ENCODE peak calls at places on chromosome 21, in seven cellular contexts. A is NCI-H526; Y is stimulated activated naive CD8-positive, alpha-beta T cell treated with anti-CD3 and anti-CD28 coated beads, Interleukin-15, Interleukin-2, amounts not matched to agents 100 U/mL and 50 U/mL, for 24 hours; U is ureter; Q is cardiac muscle cell; N is H54; Z is HFF-Myc. D is an unnamed sample.

GRCh38 chr21:15001113-15001512 is 63.7 kb downstream of the NRIP1 start:
- DNase-seq in A (no peak), Y (no peak), U (no peak), Q (no peak), N (no peak), Z (no peak), D (no peak)

GRCh38 chr21:17921579-17922530 is 102.7 kb upstream of the C21orf91 start:
- DNase-seq in A (no peak), Y (no peak), U (no peak), Q (no peak), N (no peak), Z (peak), D (no peak)

GRCh38 chr21:28152729-28153128 is 839.9 kb downstream of the LTN1 start:
- DNase-seq in A (no peak), Y (no peak), U (no peak), Q (no peak), N (no peak), Z (no peak), D (no peak)

GRCh38 chr21:36169465-36170128 is 13.0 kb downstream of the DOP1B start:
- DNase-seq in A (no peak), Y (no peak), U (no peak), Q (no peak), N (no peak), Z (no peak), D (no peak)

GRCh38 chr21:34017127-34017961 is 56.0 kb upstream of the MRPS6 start:
- DNase-seq in A (no peak), Y (no peak), U (no peak), Q (no peak), N (no peak), Z (no peak), D (no peak)

GRCh38 chr21:46149205-46149901 is 6.0 kb downstream of the FTCD start:
- DNase-seq in A (no peak), Y (no peak), U (no peak), Q (no peak), N (no peak), Z (no peak), D (no peak)

GRCh38 chr21:32087452-32087851 is 191.4 kb downstream of the MIS18A start:
- DNase-seq in A (no peak), Y (no peak), U (no peak), Q (no peak), N (no peak), Z (no peak), D (no peak)

GRCh38 chr21:42616366-42617340 is 36.8 kb upstream of the PDE9A start:
- DNase-seq in A (no peak), Y (no peak), U (no peak), Q (no peak), N (no peak), Z (no peak), D (no peak)

GRCh38 chr21:15549671-15550070 is 180.1 kb upstream of the USP25 start:
- DNase-seq in A (no peak), Y (no peak), U (no peak), Q (no peak), N (no peak), Z (no peak), D (no peak)

GRCh38 chr21:41369105-41369914 is 7.5 kb downstream of the MX2 start:
- DNase-seq in A (peak), Y (peak), U (peak), Q (peak), N (no peak), Z (no peak), D (no peak)

GRCh38 chr21:43817157-43818086 is 28.0 kb downstream of the RRP1 start:
- DNase-seq in A (no peak), Y (no peak), U (no peak), Q (no peak), N (no peak), Z (no peak), D (no peak)

GRCh38 chr21:43799301-43799840 is 10.0 kb downstream of the RRP1 start:
- DNase-seq in A (no peak), Y (no peak), U (no peak), Q (no peak), N (no peak), Z (no peak), D (no peak)

GRCh38 chr21:44723177-44724131 is 12.1 kb upstream of the TSPEAR start:
- DNase-seq in A (peak), Y (peak), U (no peak), Q (no peak), N (no peak), Z (no peak), D (no peak)

GRCh38 chr21:38039369-38039768 is 123.1 kb upstream of the KCNJ6 start:
- DNase-seq in A (peak), Y (no peak), U (no peak), Q (no peak), N (no peak), Z (no peak), D (no peak)

GRCh38 chr21:41972511-41973205 is 18.8 kb upstream of the C2CD2 start:
- DNase-seq in A (no peak), Y (no peak), U (peak), Q (no peak), N (no peak), Z (no peak), D (no peak)

GRCh38 chr21:42176864-42177263 is 42.1 kb upstream of the ABCG1 start:
- DNase-seq in A (no peak), Y (no peak), U (no peak), Q (no peak), N (no peak), Z (no peak), D (no peak)

GRCh38 chr21:38758815-38759214 is 46.9 kb upstream of the ETS2 start:
- DNase-seq in A (peak), Y (no peak), U (no peak), Q (no peak), N (no peak), Z (no peak), D (no peak)

GRCh38 chr21:38712076-38712475 is 93.7 kb upstream of the ETS2 start:
- DNase-seq in A (peak), Y (no peak), U (no peak), Q (peak), N (peak), Z (peak), D (peak)

GRCh38 chr21:38787461-38788274 is 18.1 kb upstream of the ETS2 start:
- DNase-seq in A (peak), Y (no peak), U (peak), Q (no peak), N (peak), Z (peak), D (no peak)

GRCh38 chr21:31903896-31904295 is 31.1 kb downstream of the HUNK start:
- DNase-seq in A (no peak), Y (no peak), U (no peak), Q (no peak), N (no peak), Z (no peak), D (no peak)

GRCh38 chr21:18743523-18743922 is 339.9 kb upstream of the TMPRSS15 start:
- DNase-seq in A (no peak), Y (no peak), U (no peak), Q (no peak), N (no peak), Z (no peak), D (no peak)

GRCh38 chr21:38696617-38697016 is 109.1 kb upstream of the ETS2 start:
- DNase-seq in A (no peak), Y (no peak), U (no peak), Q (no peak), N (no peak), Z (no peak), D (no peak)

GRCh38 chr21:35006248-35006647 is 42.9 kb downstream of the RUNX1 start:
- DNase-seq in A (no peak), Y (no peak), U (no peak), Q (no peak), N (no peak), Z (no peak), D (no peak)

GRCh38 chr21:16468191-16468590 is 738.4 kb downstream of the USP25 start:
- DNase-seq in A (no peak), Y (no peak), U (no peak), Q (no peak), N (no peak), Z (no peak), D (no peak)

GRCh38 chr21:45364464-45365185 is 40.3 kb upstream of the COL18A1 start:
- DNase-seq in A (no peak), Y (no peak), U (no peak), Q (no peak), N (peak), Z (no peak), D (no peak)

GRCh38 chr21:34836103-34836932 is 167.5 kb downstream of the CLIC6 start:
- DNase-seq in A (no peak), Y (peak), U (peak), Q (no peak), N (peak), Z (peak), D (peak)

GRCh38 chr21:25732091-25732760 is 2.5 kb downstream of the ATP5PF start:
- DNase-seq in A (no peak), Y (no peak), U (no peak), Q (no peak), N (no peak), Z (no peak), D (no peak)

GRCh38 chr21:46155514-46156377 is at the start of gene FTCD:
- DNase-seq in A (no peak), Y (peak), U (peak), Q (no peak), N (no peak), Z (no peak), D (no peak)

GRCh38 chr21:42237577-42237976 is 18.6 kb downstream of the ABCG1 start:
- DNase-seq in A (no peak), Y (peak), U (no peak), Q (no peak), N (no peak), Z (no peak), D (no peak)

GRCh38 chr21:16013570-16013969 is 283.8 kb downstream of the USP25 start:
- DNase-seq in A (no peak), Y (no peak), U (no peak), Q (no peak), N (no peak), Z (no peak), D (no peak)

GRCh38 chr21:37071561-37072238 is 1.2 kb downstream of the PIGP start:
- DNase-seq in A (peak), Y (peak), U (peak), Q (peak), N (peak), Z (no peak), D (peak)

GRCh38 chr21:28207776-28208175 is 784.9 kb downstream of the LTN1 start:
- DNase-seq in A (no peak), Y (no peak), U (no peak), Q (no peak), N (no peak), Z (peak), D (no peak)

GRCh38 chr21:44831227-44831626 is 13.4 kb upstream of the SUMO3 start:
- DNase-seq in A (no peak), Y (no peak), U (no peak), Q (no peak), N (no peak), Z (no peak), D (no peak)

GRCh38 chr21:18716578-18717138 is 313.1 kb upstream of the TMPRSS15 start:
- DNase-seq in A (no peak), Y (no peak), U (no peak), Q (no peak), N (no peak), Z (no peak), D (peak)

GRCh38 chr21:45551316-45551715 is 9.1 kb upstream of the SLC19A1 start:
- DNase-seq in A (no peak), Y (peak), U (peak), Q (no peak), N (peak), Z (peak), D (peak)

GRCh38 chr21:46660505-46660904 is 25.0 kb downstream of the PRMT2 start:
- DNase-seq in A (no peak), Y (peak), U (no peak), Q (no peak), N (no peak), Z (no peak), D (no peak)

GRCh38 chr21:41559658-41560599 is 52.0 kb upstream of the TMPRSS2 start:
- DNase-seq in A (no peak), Y (no peak), U (no peak), Q (no peak), N (no peak), Z (peak), D (no peak)